ENCODE peak calls at places on chromosome 14, in four cellular contexts. D is AG10803, U is AG04450, J is transverse colon. E is an unnamed sample.
A peak's percentile ranks its signal among the peaks of the same experiment; 100 is the strongest.

GRCh38 chr14:37036669-37037341 is 135.6 kb downstream of the SLC25A21 start:
- DNase-seq in U (peak; percentile 6), D (peak; percentile 51), J (no peak), E (peak; percentile 52)

GRCh38 chr14:92408186-92408585 is 85.2 kb downstream of the SLC24A4 start:
- DNase-seq in D (peak; percentile 85), U (peak; percentile 58), J (no peak), E (peak; percentile 71)

GRCh38 chr14:91229743-91230200 is 14.7 kb downstream of the GPR68 start:
- DNase-seq in J (peak; percentile 48), D (peak; percentile 76), U (no peak), E (peak; percentile 66)

GRCh38 chr14:71416392-71416791 is 509.1 kb downstream of the PCNX1 start:
- DNase-seq in U (no peak), D (no peak), J (no peak), E (peak; percentile 27)

GRCh38 chr14:105023791-105024480 is 3.1 kb upstream of the CDCA4 start:
- DNase-seq in J (no peak), U (no peak), D (peak; percentile 72), E (peak; percentile 81)

GRCh38 chr14:64541261-64541970 is 875 bp downstream of the HSPA2 start:
- DNase-seq in D (peak; percentile 34), J (peak; percentile 30), U (no peak), E (no peak)

GRCh38 chr14:71659165-71659564 is 273.1 kb upstream of the RGS6 start:
- DNase-seq in D (no peak), U (no peak), J (no peak), E (peak; percentile 39)

GRCh38 chr14:104872469-104873341 is 7.6 kb downstream of the CEP170B start:
- DNase-seq in J (no peak), U (no peak), D (peak; percentile 62), E (peak; percentile 46)

GRCh38 chr14:100486025-100486828 is 101.0 kb downstream of the BEGAIN start:
- DNase-seq in U (peak; percentile 48), J (peak; percentile 34), D (peak; percentile 97), E (peak; percentile 86)

GRCh38 chr14:55583942-55584468 is 4.0 kb downstream of the KTN1 start:
- DNase-seq in D (no peak), U (no peak), J (no peak), E (no peak)

GRCh38 chr14:64501326-64502171 is 2.1 kb downstream of the ZBTB25 start:
- DNase-seq in D (peak; percentile 83), J (peak; percentile 68), U (no peak), E (peak; percentile 85)

GRCh38 chr14:61145903-61146411 is 135.2 kb downstream of the TMEM30B start:
- DNase-seq in U (no peak), J (no peak), D (peak; percentile 94), E (peak; percentile 84)

GRCh38 chr14:23483216-23483854 is 13.8 kb downstream of the NGDN start:
- DNase-seq in J (no peak), D (no peak), U (no peak), E (peak; percentile 11)

GRCh38 chr14:63659726-63660125 is 18.1 kb upstream of the WDR89 start:
- DNase-seq in D (no peak), U (no peak), J (no peak), E (no peak)

GRCh38 chr14:73785336-73785833 is 66.2 kb upstream of the PTGR2 start:
- DNase-seq in U (peak; percentile 72), D (peak; percentile 79), J (peak; percentile 49), E (peak; percentile 92)

GRCh38 chr14:73786632-73786941 is 65.0 kb upstream of the PTGR2 start:
- DNase-seq in J (peak; percentile 40), U (no peak), D (no peak), E (no peak)

GRCh38 chr14:73787760-73788508 is 63.7 kb upstream of the PTGR2 start:
- DNase-seq in D (no peak), J (no peak), U (no peak), E (peak; percentile 77)

GRCh38 chr14:73785834-73786631 is 65.6 kb upstream of the PTGR2 start:
- DNase-seq in J (peak; percentile 89), U (peak; percentile 88), D (peak; percentile 94), E (peak; percentile 96)

DNA sequence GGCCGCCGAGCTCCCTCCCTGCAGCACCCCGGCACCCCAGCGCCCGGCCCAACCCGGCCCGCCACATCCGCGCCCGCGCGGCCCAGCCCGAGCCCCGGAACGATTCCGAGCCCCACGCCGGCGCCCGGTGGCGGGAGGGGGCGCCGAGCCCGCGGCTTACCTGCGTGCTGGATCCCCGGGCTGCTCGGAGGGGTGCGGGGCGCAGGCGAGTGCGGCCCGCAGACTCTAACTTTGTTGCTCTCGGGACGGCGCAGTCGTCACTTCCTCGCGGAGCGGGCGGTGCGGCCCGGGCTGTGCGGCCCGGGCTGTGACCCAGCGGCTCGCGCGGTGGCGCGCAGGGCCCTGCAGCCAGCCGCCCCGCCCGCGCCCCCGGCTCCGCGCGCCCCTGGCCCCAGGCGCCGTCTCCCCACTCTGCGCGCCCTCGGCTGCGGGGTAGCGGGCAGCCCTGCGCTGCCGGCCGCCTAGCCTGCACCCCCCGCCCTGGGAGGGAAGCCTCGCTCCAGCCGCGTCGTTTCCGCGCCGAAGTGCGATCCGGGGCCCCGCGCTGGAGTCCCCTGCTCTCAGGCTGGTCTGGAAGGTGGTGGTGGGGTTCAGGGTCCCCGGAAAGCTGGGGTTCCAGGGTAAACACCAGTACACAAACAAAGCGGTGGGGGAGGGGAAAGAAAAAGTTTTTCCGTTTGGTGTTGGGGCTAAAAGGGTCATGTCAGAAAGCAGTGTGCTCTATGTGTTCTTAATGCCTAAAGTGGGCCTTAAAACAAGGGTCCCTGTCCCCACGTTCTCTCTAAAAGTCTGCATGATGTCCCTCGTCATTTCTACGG is 64.5 kb upstream of the PTGR2 start:
- DNase-seq in J (peak; percentile 76), D (no peak), U (no peak), E (peak; percentile 28)
- H3K4me3 ChIP-seq in J (peak overlapping the region; percentile 74), D (peak overlapping the region; percentile 75), U (peak overlapping the region; percentile 68), E (peak overlapping the region; percentile 66)

DNA sequence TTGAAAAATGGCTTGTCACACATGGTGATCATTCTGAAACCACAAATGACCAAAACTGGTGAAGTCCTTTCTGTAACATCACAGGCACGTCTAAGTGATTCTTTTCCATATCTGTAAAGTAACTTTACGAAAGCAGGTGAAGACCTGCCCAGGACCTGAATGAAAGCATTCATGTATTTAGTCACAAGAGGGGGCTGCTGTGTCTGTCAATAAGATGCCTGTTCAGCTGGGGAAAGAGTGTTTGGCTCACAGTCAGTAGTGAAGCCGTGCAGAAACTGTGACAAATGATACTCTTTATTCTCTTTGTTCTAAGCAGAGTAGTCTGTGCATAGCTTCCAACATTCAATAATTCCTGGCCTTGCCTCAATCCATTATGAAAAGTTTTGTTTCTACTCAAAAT is 373.5 kb upstream of the OR4E1 start:
- DNase-seq in D (no peak), J (no peak), U (no peak), E (no peak)
- TF ChIP-seq CTCF in D (no peak), J (no peak), U (no peak), E (peak; percentile 11)

GRCh38 chr14:49870908-49871307 is 18.3 kb upstream of the NEMF start:
- DNase-seq in D (no peak), U (no peak), J (no peak), E (no peak)

GRCh38 chr14:49865431-49865859 is 12.9 kb upstream of the NEMF start:
- DNase-seq in U (no peak), J (peak; percentile 89), D (peak; percentile 61), E (peak; percentile 70)

GRCh38 chr14:49863483-49864262 is 11.1 kb upstream of the NEMF start:
- DNase-seq in U (no peak), J (no peak), D (no peak), E (no peak)

GRCh38 chr14:49867831-49868719 is 15.5 kb upstream of the NEMF start:
- DNase-seq in D (peak; percentile 97), J (peak; percentile 99), U (peak; percentile 62), E (peak; percentile 95)

GRCh38 chr14:49868720-49869114 is 16.1 kb upstream of the NEMF start:
- DNase-seq in U (no peak), D (no peak), J (no peak), E (no peak)
- H3K4me3 ChIP-seq in U (peak overlapping the region; percentile 77), D (peak overlapping the region; percentile 64), J (peak overlapping the region; percentile 40), E (peak overlapping the region; percentile 57)

GRCh38 chr14:106790189-106791036 is 1264.0 kb downstream of the TMEM121 start:
- DNase-seq in J (peak; percentile 89), U (no peak), D (no peak), E (no peak)
- TF ChIP-seq CTCF in J (peak; percentile 83), U (peak; percentile 11), D (no peak), E (peak; percentile 35)

DNA sequence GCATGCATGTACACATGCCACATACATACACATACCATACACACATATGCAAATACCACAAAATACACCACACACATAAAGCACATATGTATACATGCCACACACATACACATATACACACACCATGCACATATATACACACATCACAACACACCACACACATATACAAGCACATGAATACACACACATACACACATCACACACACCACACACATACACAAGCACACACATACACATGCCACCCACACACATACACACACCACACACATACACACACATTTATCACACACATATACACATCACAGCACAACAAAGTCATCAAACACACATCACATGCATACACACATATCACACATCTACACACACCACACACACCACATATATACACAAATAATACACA is 1108.5 kb downstream of the GALC start:
- DNase-seq in U (no peak), D (no peak), J (no peak), E (no peak)
- H3K4me3 ChIP-seq in U (no peak overlapping the region), D (no peak overlapping the region), J (no peak overlapping the region), E (no peak overlapping the region)

GRCh38 chr14:95998656-95999055 is 40.5 kb upstream of the C14orf132 start:
- DNase-seq in D (peak; percentile 50), U (peak; percentile 13), J (no peak), E (peak; percentile 52)

GRCh38 chr14:96001866-96002510 is 37.2 kb upstream of the C14orf132 start:
- DNase-seq in J (no peak), U (no peak), D (peak; percentile 44), E (no peak)

DNA sequence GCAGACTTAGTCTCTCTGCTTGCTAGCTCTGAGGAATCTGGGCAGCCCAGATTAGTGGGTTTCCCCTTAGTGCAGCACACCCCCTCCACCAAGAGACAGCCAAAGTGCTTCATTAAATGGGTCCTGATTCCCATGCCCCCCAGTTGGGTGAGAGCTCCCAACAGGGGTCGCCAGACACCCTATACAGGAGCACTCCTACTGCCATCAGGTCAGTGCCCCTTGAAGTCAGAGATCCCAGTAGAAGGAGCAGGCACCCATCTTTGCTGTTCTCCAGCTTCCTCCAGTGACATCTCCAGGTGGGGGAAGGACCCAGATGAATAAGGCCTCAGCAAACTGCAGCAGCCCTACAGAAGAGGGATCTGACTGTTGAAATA is 36.7 kb upstream of the C14orf132 start:
- DNase-seq in U (no peak), D (no peak), J (no peak), E (no peak)
- TF ChIP-seq CTCF in U (no peak), D (no peak), J (no peak), E (no peak)